ENCODE peak calls at places on chromosomes 1 and 21, in six cellular contexts. A is transverse colon, Z is adrenal gland, L is mucosa of descending colon, E is Peyer's patch, S is stomach. X is an unnamed sample. For H3K4me1, the result is how much of the 10 kb centered on the place peaks cover.

GRCh38 chr1:222749927-222750326 is 12.9 kb downstream of the FAM177B start:
- DNase-seq in A (no peak), Z (no peak), L (no peak), E (no peak), S (no peak), X (no peak)

GRCh38 chr1:82153282-82153630 is 352.5 kb downstream of the ADGRL2 start:
- DNase-seq in A (no peak), Z (no peak), L (no peak), E (no peak), S (no peak), X (no peak)

GRCh38 chr1:155282488-155283086 is 5.3 kb downstream of the HCN3 start:
- DNase-seq in A (no peak), Z (no peak), L (no peak), E (no peak), S (no peak), X (no peak)

GRCh38 chr1:220879090-220879508 is at the start of gene HLX:
- DNase-seq in A (peak), Z (peak), L (peak), E (peak), S (peak), X (peak)

GRCh38 chr1:31272369-31272768 is 24.2 kb downstream of the SNRNP40 start:
- DNase-seq in A (no peak), Z (no peak), L (no peak), E (no peak), S (no peak), X (no peak)

GRCh38 chr1:94851571-94851970 is 31.4 kb downstream of the SLC44A3 start:
- DNase-seq in A (no peak), Z (no peak), L (no peak), E (no peak), S (no peak), X (no peak)

GRCh38 chr1:199157494-199157893 is 518.7 kb downstream of the PTPRC start:
- DNase-seq in A (no peak), Z (no peak), L (no peak), E (no peak), S (no peak), X (no peak)

GRCh38 chr21:27476696-27477095 is 509.8 kb upstream of the ADAMTS5 start:
- DNase-seq in A (no peak), Z (no peak), L (no peak), E (no peak), S (no peak), X (no peak)

GRCh38 chr21:34670962-34671348 is 2.2 kb downstream of the CLIC6 start:
- DNase-seq in A (no peak), Z (no peak), L (no peak), E (no peak), S (no peak), X (no peak)

GRCh38 chr1:184110253-184111204 is 59.0 kb downstream of the TSEN15 start:
- DNase-seq in A (no peak), Z (no peak), L (no peak), E (no peak), S (no peak), X (no peak)

GRCh38 chr1:101238041-101238515 is 1.3 kb downstream of the S1PR1 start:
- DNase-seq in A (no peak), Z (no peak), L (peak), E (peak), S (no peak), X (no peak)

GRCh38 chr21:45575304-45575992 is 33.2 kb upstream of the SLC19A1 start:
- DNase-seq in A (no peak), Z (peak), L (no peak), E (no peak), S (no peak), X (peak)

GRCh38 chr1:196295766-196296165 is 312.5 kb downstream of the KCNT2 start:
- DNase-seq in A (no peak), Z (no peak), L (no peak), E (no peak), S (no peak), X (no peak)

GRCh38 chr1:72280714-72281113 is 1.6 kb downstream of the NEGR1 start:
- DNase-seq in A (no peak), Z (no peak), L (no peak), E (no peak), S (no peak), X (no peak)

GRCh38 chr1:151887028-151887427 is 22.3 kb downstream of the THEM4 start:
- DNase-seq in A (no peak), Z (no peak), L (no peak), E (no peak), S (no peak), X (no peak)

GRCh38 chr1:233080286-233080685 is 129.9 kb downstream of the NTPCR start:
- DNase-seq in A (no peak), Z (no peak), L (no peak), E (no peak), S (no peak), X (no peak)

GRCh38 chr1:2967881-2968280 is 53.4 kb upstream of the ACTRT2 start:
- DNase-seq in A (no peak), Z (no peak), L (no peak), E (no peak), S (no peak), X (peak)

GRCh38 chr1:100428160-100428559 is 75.9 kb downstream of the CDC14A start:
- DNase-seq in A (no peak), Z (no peak), L (no peak), E (no peak), S (no peak), X (no peak)

GRCh38 chr1:1431845-1432565 is 3.5 kb upstream of the VWA1 start:
- DNase-seq in A (peak), Z (no peak), L (peak), E (no peak), S (peak), X (peak)

GRCh38 chr1:223074901-223075300 is 68.1 kb downstream of the TLR5 start:
- DNase-seq in A (no peak), Z (no peak), L (no peak), E (no peak), S (no peak), X (no peak)

GRCh38 chr1:17719874-17720273 is 35.3 kb upstream of the ACTL8 start:
- DNase-seq in A (no peak), Z (no peak), L (no peak), E (no peak), S (no peak), X (no peak)

GRCh38 chr1:180188103-180188506 is 33.4 kb downstream of the QSOX1 start:
- DNase-seq in A (peak), Z (peak), L (no peak), E (no peak), S (peak), X (no peak)

GRCh38 chr1:27577504-27578188 is 26.3 kb downstream of the AHDC1 start:
- DNase-seq in A (no peak), Z (no peak), L (no peak), E (no peak), S (no peak), X (peak)

GRCh38 chr1:2279210-2279639 is 51.1 kb downstream of the SKI start:
- DNase-seq in A (no peak), Z (peak), L (peak), E (no peak), S (no peak), X (peak)

GRCh38 chr1:201791051-201791774 is 37.7 kb upstream of the IPO9 start:
- DNase-seq in A (no peak), Z (no peak), L (no peak), E (no peak), S (no peak), X (no peak)

GRCh38 chr1:17866451-17867029 is 111.4 kb downstream of the ACTL8 start:
- DNase-seq in A (no peak), Z (peak), L (no peak), E (no peak), S (no peak), X (no peak)

GRCh38 chr1:247360991-247361721 is 29.5 kb upstream of the ZNF496 start:
- DNase-seq in A (peak), Z (peak), L (no peak), E (no peak), S (no peak), X (peak)

GRCh38 chr1:107934573-107934972 is 30.4 kb downstream of the VAV3 start:
- DNase-seq in A (no peak), Z (no peak), L (no peak), E (no peak), S (no peak), X (no peak)

GRCh38 chr1:22412932-22413727 is 38.5 kb upstream of the ZBTB40 start:
- DNase-seq in A (no peak), Z (peak), L (no peak), E (no peak), S (peak), X (no peak)

GRCh38 chr1:63366915-63367217 is 561 bp upstream of the ALG6 start:
- DNase-seq in A (no peak), Z (no peak), L (no peak), E (no peak), S (no peak), X (no peak)

GRCh38 chr1:235313931-235314678 is 13.9 kb downstream of the ARID4B start:
- DNase-seq in A (no peak), Z (no peak), L (no peak), E (no peak), S (no peak), X (no peak)
- H3K4me1 ChIP-seq in A (under half), Z (under half), L (under half), E (under half), S (half or more), X (under half)

DNA sequence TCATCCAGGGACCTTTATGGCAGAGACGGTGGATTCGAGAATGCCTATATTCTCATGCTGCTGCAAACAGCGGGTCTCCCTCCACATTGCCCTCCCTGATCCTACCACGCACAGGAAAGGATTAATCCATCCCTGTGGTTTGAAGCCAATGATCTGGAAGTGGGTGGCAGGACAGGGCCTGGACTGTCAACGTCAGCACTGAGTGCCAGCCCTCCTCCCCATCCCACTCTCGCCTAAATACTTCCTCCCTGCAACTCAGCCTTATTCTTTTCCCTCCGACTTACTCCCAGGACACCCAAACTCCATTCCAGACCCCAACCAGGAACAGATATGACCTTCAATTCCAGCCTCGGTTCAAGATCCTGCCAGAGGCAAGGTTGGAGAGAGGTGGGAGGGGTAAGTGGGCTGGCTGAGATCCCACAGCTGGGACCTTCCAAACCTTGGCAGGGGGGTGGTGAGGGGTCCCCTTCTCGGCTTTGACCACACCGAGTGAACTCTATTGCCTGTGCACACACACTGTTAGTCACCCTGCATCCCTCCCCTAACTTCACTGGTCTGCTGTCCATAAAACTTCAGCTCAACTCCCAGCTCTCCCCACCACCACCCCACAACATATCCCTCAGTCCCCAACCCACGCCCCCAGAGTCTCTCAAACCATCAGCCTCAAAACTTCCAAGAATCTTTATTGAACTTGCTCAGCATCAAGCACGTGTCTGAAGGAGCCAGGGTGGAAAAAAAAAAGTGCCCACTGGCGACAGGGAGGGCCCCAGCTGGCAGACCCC is 2.4 kb upstream of the S100A5 start:
- DNase-seq in A (no peak), Z (no peak), L (no peak), E (no peak), S (no peak), X (no peak)
- H3K4me1 ChIP-seq in A (under half), Z (under half), L (under half), E (half or more), S (half or more), X (half or more)

DNA sequence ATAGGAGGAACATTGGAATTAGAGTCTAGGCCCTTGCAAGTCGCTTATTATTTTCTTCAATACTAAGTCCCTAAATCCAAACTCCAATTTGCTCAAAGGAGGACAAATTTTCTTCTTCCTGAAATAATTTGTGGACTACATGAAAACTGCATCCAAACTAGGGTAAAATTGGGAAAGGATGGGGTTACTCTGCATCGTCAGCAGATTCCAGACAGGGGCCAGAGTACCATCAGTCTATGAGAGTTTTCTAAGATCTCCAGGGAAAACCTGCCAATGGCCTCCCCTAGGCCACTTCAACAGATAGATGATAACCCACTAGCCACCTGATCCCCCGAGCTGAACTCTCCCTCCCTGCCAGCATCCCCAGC is 494 bp downstream of the HEYL start:
- DNase-seq in A (no peak), Z (no peak), L (no peak), E (no peak), S (no peak), X (no peak)
- H3K4me1 ChIP-seq in A (under half), Z (under half), L (under half), E (under half), S (under half), X (under half)

DNA sequence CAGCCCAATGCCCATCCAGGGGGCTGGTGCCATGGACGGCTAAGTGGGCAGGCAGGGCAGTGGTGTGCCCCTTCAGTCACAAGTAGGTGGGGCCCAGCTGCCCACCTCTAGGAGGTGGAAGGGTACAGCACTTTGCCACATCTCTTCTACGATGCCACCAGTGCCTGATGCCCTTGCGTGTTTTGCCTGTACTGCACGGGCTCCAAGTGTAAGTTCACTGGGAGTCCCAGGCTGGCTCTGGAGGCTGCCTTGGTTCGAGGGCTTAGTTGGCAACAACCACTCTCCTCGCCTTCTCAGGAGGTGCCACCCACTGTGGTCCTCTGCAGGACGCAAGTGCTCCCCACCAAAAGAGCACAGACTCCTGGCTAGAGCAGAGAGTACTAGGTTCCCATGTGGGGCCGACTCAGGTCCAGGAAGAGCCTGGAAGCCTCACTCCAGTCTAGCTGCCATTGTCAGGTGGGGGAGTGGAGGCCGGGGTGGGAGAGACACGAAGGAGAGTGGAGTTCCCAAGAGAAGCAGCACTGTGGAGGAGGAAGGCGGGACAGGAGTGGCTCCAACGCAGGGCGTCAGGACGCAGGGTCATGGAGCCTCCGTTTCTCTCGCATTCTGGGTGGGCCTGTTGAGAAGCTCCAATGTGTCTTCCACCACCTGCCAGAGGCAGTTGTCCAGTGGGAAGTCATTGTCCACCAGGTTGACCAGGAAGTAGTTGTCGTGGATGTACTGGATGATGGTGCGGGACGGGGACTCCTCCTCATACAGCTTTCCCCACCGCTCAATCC is 15.5 kb downstream of the MTHFR start:
- DNase-seq in A (no peak), Z (no peak), L (peak), E (no peak), S (no peak), X (no peak)
- H3K4me1 ChIP-seq in A (under half), Z (half or more), L (under half), E (under half), S (half or more), X (half or more)

DNA sequence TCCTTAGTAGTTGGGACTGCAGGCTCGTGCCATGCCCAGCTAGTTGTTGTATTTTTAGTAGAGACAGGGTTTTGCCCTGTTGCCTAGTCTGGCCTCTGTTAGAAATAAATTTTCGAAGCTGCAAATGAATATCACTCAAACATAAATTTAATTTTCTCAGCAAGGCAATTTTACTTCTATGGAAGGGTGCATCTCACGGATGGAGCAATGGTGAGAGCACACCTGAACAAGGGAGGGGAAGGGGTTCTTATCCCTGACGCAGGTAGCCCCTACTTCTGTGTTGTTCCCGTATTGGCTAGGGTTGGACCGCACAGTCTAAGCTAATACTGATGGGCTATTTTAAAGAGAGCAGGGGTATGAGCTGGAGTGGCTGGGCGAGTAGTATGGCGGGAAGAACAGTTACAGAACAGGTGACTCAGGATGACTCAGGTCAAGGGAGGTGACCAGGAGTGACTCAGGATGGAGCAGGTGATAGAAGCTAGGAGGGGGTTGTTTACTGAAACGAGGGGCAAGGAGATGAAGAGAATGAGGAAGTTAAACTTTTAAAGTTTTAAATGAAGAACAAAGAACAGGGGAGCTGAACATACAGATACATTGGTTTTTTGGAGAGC is 7.5 kb downstream of the MDM4 start:
- DNase-seq in A (no peak), Z (no peak), L (no peak), E (no peak), S (no peak), X (no peak)
- H3K4me1 ChIP-seq in A (under half), Z (under half), L (under half), E (under half), S (under half), X (under half)

GRCh38 chr1:36382231-36382630 is 3.5 kb downstream of the STK40 start:
- DNase-seq in A (no peak), Z (no peak), L (no peak), E (no peak), S (no peak), X (no peak)

GRCh38 chr1:36380782-36381181 is 4.9 kb downstream of the STK40 start:
- DNase-seq in A (no peak), Z (no peak), L (no peak), E (no peak), S (no peak), X (no peak)

GRCh38 chr1:36382669-36383068 is 3.1 kb downstream of the STK40 start:
- DNase-seq in A (no peak), Z (no peak), L (no peak), E (no peak), S (no peak), X (no peak)

GRCh38 chr1:36380003-36380631 is 5.6 kb downstream of the STK40 start:
- DNase-seq in A (no peak), Z (peak), L (no peak), E (no peak), S (no peak), X (no peak)

DNA sequence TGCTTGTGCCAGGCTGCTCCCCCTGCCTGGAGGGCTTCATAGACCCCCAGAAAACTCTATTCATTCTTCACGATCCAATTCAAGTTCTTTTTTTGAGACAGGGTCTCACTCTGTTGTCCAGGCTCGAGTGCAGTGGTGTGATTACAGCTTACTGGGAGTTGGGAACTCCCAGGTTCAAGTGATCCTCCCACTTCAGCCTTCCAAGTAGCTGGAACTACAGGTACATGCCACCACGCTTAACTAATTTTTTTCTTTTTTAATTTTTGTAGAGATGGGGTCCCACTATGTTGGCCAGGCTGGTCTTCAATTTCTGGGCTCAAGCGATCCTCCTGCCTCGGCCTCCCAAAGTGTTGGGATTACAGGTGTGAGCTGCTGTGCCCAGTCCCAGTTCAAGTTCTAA is 4.3 kb downstream of the STK40 start:
- DNase-seq in A (no peak), Z (no peak), L (no peak), E (no peak), S (no peak), X (no peak)
- H3K4me1 ChIP-seq in A (under half), Z (under half), L (under half), E (under half), S (half or more), X (under half)

DNA sequence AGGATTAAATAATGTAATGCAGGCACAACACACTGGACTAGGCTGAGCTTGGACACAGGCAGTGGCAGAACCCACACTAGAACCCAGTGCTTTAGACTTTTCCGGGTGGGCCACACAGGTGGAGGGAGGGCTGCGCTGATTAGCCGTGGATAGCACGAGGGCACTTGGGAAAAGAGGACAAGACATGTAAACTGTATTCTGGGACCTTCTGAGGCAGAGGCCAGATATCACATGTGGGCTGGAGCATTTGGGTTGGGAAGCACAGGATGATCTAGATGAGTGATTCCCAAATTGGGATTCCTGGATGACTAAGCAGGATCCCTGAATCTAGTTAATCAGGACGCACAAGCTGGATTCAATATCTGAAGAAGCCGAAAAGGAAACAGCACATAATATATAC is 20.3 kb upstream of the A3GALT2 start:
- DNase-seq in A (no peak), Z (no peak), L (no peak), E (no peak), S (no peak), X (no peak)
- H3K4me1 ChIP-seq in A (half or more), Z (half or more), L (half or more), E (half or more), S (half or more), X (half or more)

GRCh38 chr1:20681999-20682398 is 20.8 kb upstream of the DDOST start:
- DNase-seq in A (no peak), Z (no peak), L (no peak), E (no peak), S (no peak), X (no peak)
- H3K4me1 ChIP-seq in A (under half), Z (under half), L (under half), E (under half), S (under half), X (under half)

X was measured in sigmoid colon.